ENCODE peak calls at places on chromosomes 7 and 10, in six cellular contexts. One of them, this sample, is unnamed.
A peak's percentile ranks its signal among the peaks of the same experiment; 100 is the strongest.

GRCh38 chr10:77319557-77319956 is 318.1 kb downstream of the KCNMA1 start:
- DNase-seq in HCEC 1CT: peak; percentile 47
- DNase-seq in NCI-H1694: no peak
- DNase-seq in tibial nerve: no peak
- DNase-seq in activated gamma-delta T cell treated with anti-CD3 and anti-CD28 coated beads, Interleukin-2, amount 50 U/mL, for 16 hours: no peak
- DNase-seq in left ventricle myocardium superior: no peak
- DNase-seq in this sample: no peak

GRCh38 chr10:109275970-109276369 is 647.3 kb downstream of the XPNPEP1 start:
- DNase-seq in HCEC 1CT: peak; percentile 21
- DNase-seq in NCI-H1694: no peak
- DNase-seq in tibial nerve: no peak
- DNase-seq in activated gamma-delta T cell treated with anti-CD3 and anti-CD28 coated beads, Interleukin-2, amount 50 U/mL, for 16 hours: no peak
- DNase-seq in left ventricle myocardium superior: no peak
- DNase-seq in this sample: no peak

GRCh38 chr10:93346060-93346459 is 136.1 kb downstream of the MYOF start:
- DNase-seq in HCEC 1CT: no peak
- DNase-seq in NCI-H1694: no peak
- DNase-seq in tibial nerve: no peak
- DNase-seq in activated gamma-delta T cell treated with anti-CD3 and anti-CD28 coated beads, Interleukin-2, amount 50 U/mL, for 16 hours: no peak
- DNase-seq in left ventricle myocardium superior: no peak
- DNase-seq in this sample: no peak

GRCh38 chr7:116211913-116212596 is 1.7 kb downstream of the TES start:
- DNase-seq in HCEC 1CT: peak; percentile 54
- DNase-seq in NCI-H1694: no peak
- DNase-seq in tibial nerve: no peak
- DNase-seq in activated gamma-delta T cell treated with anti-CD3 and anti-CD28 coated beads, Interleukin-2, amount 50 U/mL, for 16 hours: no peak
- DNase-seq in left ventricle myocardium superior: no peak
- DNase-seq in this sample: peak; percentile 35

GRCh38 chr10:58512470-58513188 is at the start of gene BICC1:
- DNase-seq in HCEC 1CT: peak; percentile 55
- DNase-seq in NCI-H1694: no peak
- DNase-seq in tibial nerve: peak; percentile 34
- DNase-seq in activated gamma-delta T cell treated with anti-CD3 and anti-CD28 coated beads, Interleukin-2, amount 50 U/mL, for 16 hours: no peak
- DNase-seq in left ventricle myocardium superior: peak; percentile 77
- DNase-seq in this sample: peak; percentile 23

GRCh38 chr7:25952277-25953057 is 199.5 kb upstream of the NFE2L3 start:
- DNase-seq in HCEC 1CT: no peak
- DNase-seq in NCI-H1694: no peak
- DNase-seq in tibial nerve: no peak
- DNase-seq in activated gamma-delta T cell treated with anti-CD3 and anti-CD28 coated beads, Interleukin-2, amount 50 U/mL, for 16 hours: no peak
- DNase-seq in left ventricle myocardium superior: no peak
- DNase-seq in this sample: no peak

GRCh38 chr10:122669842-122670241 is 29.8 kb downstream of the C10orf120 start:
- DNase-seq in HCEC 1CT: no peak
- DNase-seq in NCI-H1694: no peak
- DNase-seq in tibial nerve: no peak
- DNase-seq in activated gamma-delta T cell treated with anti-CD3 and anti-CD28 coated beads, Interleukin-2, amount 50 U/mL, for 16 hours: no peak
- DNase-seq in left ventricle myocardium superior: no peak
- DNase-seq in this sample: no peak

GRCh38 chr10:129048513-129048912 is 418.5 kb upstream of the MGMT start:
- DNase-seq in HCEC 1CT: no peak
- DNase-seq in NCI-H1694: no peak
- DNase-seq in tibial nerve: no peak
- DNase-seq in activated gamma-delta T cell treated with anti-CD3 and anti-CD28 coated beads, Interleukin-2, amount 50 U/mL, for 16 hours: no peak
- DNase-seq in left ventricle myocardium superior: no peak
- DNase-seq in this sample: no peak

GRCh38 chr7:157097569-157097968 is 41.2 kb upstream of the UBE3C start:
- DNase-seq in HCEC 1CT: no peak
- DNase-seq in NCI-H1694: no peak
- DNase-seq in tibial nerve: no peak
- DNase-seq in activated gamma-delta T cell treated with anti-CD3 and anti-CD28 coated beads, Interleukin-2, amount 50 U/mL, for 16 hours: no peak
- DNase-seq in left ventricle myocardium superior: no peak
- DNase-seq in this sample: no peak

GRCh38 chr7:107173191-107173590 is 4.4 kb downstream of the HBP1 start:
- DNase-seq in HCEC 1CT: no peak
- DNase-seq in NCI-H1694: no peak
- DNase-seq in tibial nerve: no peak
- DNase-seq in activated gamma-delta T cell treated with anti-CD3 and anti-CD28 coated beads, Interleukin-2, amount 50 U/mL, for 16 hours: no peak
- DNase-seq in left ventricle myocardium superior: no peak
- DNase-seq in this sample: no peak

GRCh38 chr10:7872041-7872442 is 53.7 kb downstream of the TAF3 start:
- DNase-seq in HCEC 1CT: peak; percentile 15
- DNase-seq in NCI-H1694: peak; percentile 11
- DNase-seq in tibial nerve: no peak
- DNase-seq in activated gamma-delta T cell treated with anti-CD3 and anti-CD28 coated beads, Interleukin-2, amount 50 U/mL, for 16 hours: no peak
- DNase-seq in left ventricle myocardium superior: no peak
- DNase-seq in this sample: peak; percentile 17

GRCh38 chr7:26439502-26440252 is 148.0 kb downstream of the SNX10 start:
- DNase-seq in HCEC 1CT: no peak
- DNase-seq in NCI-H1694: no peak
- DNase-seq in tibial nerve: no peak
- DNase-seq in activated gamma-delta T cell treated with anti-CD3 and anti-CD28 coated beads, Interleukin-2, amount 50 U/mL, for 16 hours: no peak
- DNase-seq in left ventricle myocardium superior: no peak
- DNase-seq in this sample: no peak

This sample was measured in bronchial epithelial cell.